ENCODE peak calls at places on chromosomes 3 and 15, in four cellular contexts. M, Z, I and K are unnamed samples.

GRCh38 chr3:115380883-115381572 is 233.9 kb upstream of the ZBTB20 start:
- DNase-seq in M (no peak), Z (no peak), I (no peak), K (no peak)

GRCh38 chr3:173410836-173411235 is 13.3 kb downstream of the NLGN1 start:
- DNase-seq in Z (no peak), I (no peak), M (no peak), K (no peak)

GRCh38 chr3:184636774-184637316 is 75.0 kb downstream of the MAGEF1 start:
- DNase-seq in M (peak), Z (no peak), I (no peak), K (no peak)

GRCh38 chr3:197846491-197846890 is 55.4 kb downstream of the LRCH3 start:
- DNase-seq in I (peak), Z (no peak), M (no peak), K (no peak)

GRCh38 chr3:111803123-111803593 is 55.9 kb upstream of the PHLDB2 start:
- DNase-seq in Z (peak), I (no peak), M (peak), K (no peak)

GRCh38 chr15:90451215-90451850 is 63.3 kb downstream of the IQGAP1 start:
- DNase-seq in I (no peak), M (no peak), Z (no peak), K (no peak)

GRCh38 chr3:10549617-10550228 is 44.3 kb upstream of the ATP2B2 start:
- DNase-seq in I (no peak), Z (no peak), M (no peak), K (no peak)

GRCh38 chr3:146277953-146278631 is 27.2 kb upstream of the PLSCR4 start:
- DNase-seq in Z (no peak), M (no peak), I (no peak), K (no peak)

GRCh38 chr3:14415501-14415900 is 13.1 kb downstream of the SLC6A6 start:
- DNase-seq in M (no peak), I (no peak), Z (no peak), K (no peak)

GRCh38 chr3:37899101-37899707 is 37.5 kb downstream of the CTDSPL start:
- DNase-seq in M (no peak), Z (no peak), I (peak), K (no peak)

GRCh38 chr3:9770276-9770812 is 597 bp upstream of the CAMK1 start:
- DNase-seq in Z (peak), I (no peak), M (peak), K (peak)